ENCODE peak calls at places on chromosomes 7 and 10, in four cellular contexts. One of them, this sample, is unnamed.

GRCh38 chr10:103636492-103636891 is 143.0 kb downstream of the NEURL1 start:
- DNase-seq in nephron progenitor cell: no peak
- DNase-seq in gastrocnemius medialis: no peak
- DNase-seq in H7: peak
- DNase-seq in this sample: no peak

GRCh38 chr7:121023189-121023588 is 34.7 kb downstream of the CPED1 start:
- DNase-seq in gastrocnemius medialis: no peak
- DNase-seq in H7: no peak
- DNase-seq in nephron progenitor cell: no peak
- DNase-seq in this sample: no peak

GRCh38 chr10:122114156-122114747 is 125.3 kb downstream of the TACC2 start:
- DNase-seq in H7: peak
- DNase-seq in gastrocnemius medialis: no peak
- DNase-seq in nephron progenitor cell: no peak
- DNase-seq in this sample: no peak

GRCh38 chr7:38330861-38331709 is 57.6 kb upstream of the TARP start:
- DNase-seq in nephron progenitor cell: peak
- DNase-seq in gastrocnemius medialis: no peak
- DNase-seq in H7: peak
- DNase-seq in this sample: no peak

GRCh38 chr10:11330383-11331020 is 280.9 kb downstream of the USP6NL start:
- DNase-seq in gastrocnemius medialis: no peak
- DNase-seq in nephron progenitor cell: no peak
- DNase-seq in H7: no peak
- DNase-seq in this sample: no peak

GRCh38 chr10:13563481-13564445 is 23.0 kb upstream of the PRPF18 start:
- DNase-seq in H7: no peak
- DNase-seq in gastrocnemius medialis: no peak
- DNase-seq in nephron progenitor cell: no peak
- DNase-seq in this sample: no peak

GRCh38 chr7:8605227-8605626 is 171.8 kb downstream of the NXPH1 start:
- DNase-seq in H7: no peak
- DNase-seq in nephron progenitor cell: no peak
- DNase-seq in gastrocnemius medialis: no peak
- DNase-seq in this sample: no peak

GRCh38 chr7:100604976-100605911 is 3.1 kb downstream of the PCOLCE start:
- DNase-seq in H7: peak
- DNase-seq in nephron progenitor cell: peak
- DNase-seq in gastrocnemius medialis: no peak
- DNase-seq in this sample: peak

GRCh38 chr10:112361951-112362770 is 11.8 kb upstream of the ACSL5 start:
- DNase-seq in gastrocnemius medialis: peak
- DNase-seq in H7: peak
- DNase-seq in nephron progenitor cell: peak
- DNase-seq in this sample: no peak

GRCh38 chr10:28738200-28738599 is 60.9 kb downstream of the BAMBI start:
- DNase-seq in gastrocnemius medialis: no peak
- DNase-seq in H7: no peak
- DNase-seq in nephron progenitor cell: no peak
- DNase-seq in this sample: no peak

GRCh38 chr10:128568979-128569378 is 442.8 kb upstream of the MKI67 start:
- DNase-seq in nephron progenitor cell: no peak
- DNase-seq in H7: peak
- DNase-seq in gastrocnemius medialis: no peak
- DNase-seq in this sample: no peak

GRCh38 chr10:63819753-63820347 is 298.6 kb downstream of the REEP3 start:
- DNase-seq in H7: peak
- DNase-seq in gastrocnemius medialis: peak
- DNase-seq in nephron progenitor cell: peak
- DNase-seq in this sample: peak

GRCh38 chr10:4698075-4698474 is 127.9 kb upstream of the AKR1E2 start:
- DNase-seq in gastrocnemius medialis: peak
- DNase-seq in H7: no peak
- DNase-seq in nephron progenitor cell: no peak
- DNase-seq in this sample: no peak

GRCh38 chr10:78771215-78771614 is 297.6 kb upstream of the ZMIZ1 start:
- DNase-seq in H7: no peak
- DNase-seq in gastrocnemius medialis: no peak
- DNase-seq in nephron progenitor cell: no peak
- DNase-seq in this sample: no peak

GRCh38 chr7:41592226-41592625 is 110.7 kb downstream of the INHBA start:
- DNase-seq in H7: no peak
- DNase-seq in gastrocnemius medialis: no peak
- DNase-seq in nephron progenitor cell: no peak
- DNase-seq in this sample: no peak

GRCh38 chr7:28900311-28900710 is 57.8 kb downstream of the TRIL start:
- DNase-seq in H7: peak
- DNase-seq in gastrocnemius medialis: no peak
- DNase-seq in nephron progenitor cell: no peak
- DNase-seq in this sample: no peak

GRCh38 chr7:150513758-150514157 is 914 bp upstream of the GIMAP7 start:
- DNase-seq in gastrocnemius medialis: no peak
- DNase-seq in nephron progenitor cell: no peak
- DNase-seq in H7: no peak
- DNase-seq in this sample: no peak

GRCh38 chr7:115217373-115217772 is 295.5 kb downstream of the MDFIC start:
- DNase-seq in nephron progenitor cell: no peak
- DNase-seq in H7: no peak
- DNase-seq in gastrocnemius medialis: no peak
- DNase-seq in this sample: no peak

GRCh38 chr10:77836299-77836820 is 90.2 kb downstream of the DLG5 start:
- DNase-seq in gastrocnemius medialis: peak
- DNase-seq in nephron progenitor cell: no peak
- DNase-seq in H7: no peak
- DNase-seq in this sample: peak

GRCh38 chr10:80405636-80406035 is 2.7 kb upstream of the PRXL2A start:
- DNase-seq in gastrocnemius medialis: no peak
- DNase-seq in nephron progenitor cell: no peak
- DNase-seq in H7: peak
- DNase-seq in this sample: no peak

GRCh38 chr7:90033850-90034249 is 120.4 kb upstream of the STEAP1 start:
- DNase-seq in H7: no peak
- DNase-seq in nephron progenitor cell: no peak
- DNase-seq in gastrocnemius medialis: no peak
- DNase-seq in this sample: no peak

GRCh38 chr10:131193923-131194322 is 117.6 kb downstream of the TCERG1L start:
- DNase-seq in H7: no peak
- DNase-seq in nephron progenitor cell: no peak
- DNase-seq in gastrocnemius medialis: no peak
- DNase-seq in this sample: peak

GRCh38 chr10:44300666-44301649 is 83.9 kb downstream of the CXCL12 start:
- DNase-seq in gastrocnemius medialis: no peak
- DNase-seq in H7: no peak
- DNase-seq in nephron progenitor cell: no peak
- DNase-seq in this sample: no peak

GRCh38 chr10:61475449-61475873 is 22.3 kb upstream of the TMEM26 start:
- DNase-seq in H7: no peak
- DNase-seq in gastrocnemius medialis: no peak
- DNase-seq in nephron progenitor cell: no peak
- DNase-seq in this sample: no peak

GRCh38 chr10:6667679-6668270 is 87.7 kb upstream of the PRKCQ start:
- DNase-seq in H7: peak
- DNase-seq in nephron progenitor cell: peak
- DNase-seq in gastrocnemius medialis: no peak
- DNase-seq in this sample: no peak

GRCh38 chr10:118662228-118663035 is 67.0 kb upstream of the PRLHR start:
- DNase-seq in nephron progenitor cell: no peak
- DNase-seq in gastrocnemius medialis: no peak
- DNase-seq in H7: no peak
- DNase-seq in this sample: no peak

GRCh38 chr10:31322647-31323046 is 3.6 kb downstream of the ZEB1 start:
- DNase-seq in nephron progenitor cell: no peak
- DNase-seq in H7: no peak
- DNase-seq in gastrocnemius medialis: no peak
- DNase-seq in this sample: no peak

GRCh38 chr7:70239930-70240329 is 641.7 kb downstream of the AUTS2 start:
- DNase-seq in nephron progenitor cell: no peak
- DNase-seq in gastrocnemius medialis: no peak
- DNase-seq in H7: no peak
- DNase-seq in this sample: no peak

This sample was measured in right lobe of liver.